ENCODE peak calls at places on chromosome 17, in nine cellular contexts. One of them, this sample, is unnamed.

GRCh38 chr17:74415608-74416396 is 16.1 kb upstream of the GPRC5C start:
- DNase-seq in breast epithelium: no peak
- DNase-seq in spleen: no peak
- DNase-seq in prostate gland: no peak
- DNase-seq in transverse colon: peak
- DNase-seq in stomach: no peak
- DNase-seq in HL-60: no peak
- DNase-seq in GM23338: no peak
- DNase-seq in esophagus muscularis mucosa: no peak
- DNase-seq in this sample: no peak

GRCh38 chr17:40974366-40974765 is 7.6 kb upstream of the KRT39 start:
- DNase-seq in breast epithelium: no peak
- DNase-seq in spleen: no peak
- DNase-seq in prostate gland: no peak
- DNase-seq in transverse colon: no peak
- DNase-seq in stomach: no peak
- DNase-seq in HL-60: no peak
- DNase-seq in GM23338: no peak
- DNase-seq in esophagus muscularis mucosa: no peak
- DNase-seq in this sample: no peak

GRCh38 chr17:72901098-72901497 is 191.4 kb downstream of the SLC39A11 start:
- DNase-seq in breast epithelium: no peak
- DNase-seq in spleen: no peak
- DNase-seq in prostate gland: no peak
- DNase-seq in transverse colon: no peak
- DNase-seq in stomach: no peak
- DNase-seq in HL-60: no peak
- DNase-seq in GM23338: peak
- DNase-seq in esophagus muscularis mucosa: no peak
- DNase-seq in this sample: no peak

GRCh38 chr17:77929871-77930436 is 28.5 kb upstream of the TNRC6C start:
- DNase-seq in breast epithelium: peak
- DNase-seq in spleen: no peak
- DNase-seq in prostate gland: no peak
- DNase-seq in transverse colon: no peak
- DNase-seq in stomach: no peak
- DNase-seq in HL-60: no peak
- DNase-seq in GM23338: no peak
- DNase-seq in esophagus muscularis mucosa: no peak
- DNase-seq in this sample: no peak

GRCh38 chr17:40121191-40121885 is 433 bp upstream of the MSL1 start:
- DNase-seq in breast epithelium: no peak
- DNase-seq in spleen: peak
- DNase-seq in prostate gland: no peak
- DNase-seq in transverse colon: peak
- DNase-seq in stomach: no peak
- DNase-seq in HL-60: peak
- DNase-seq in GM23338: peak
- DNase-seq in esophagus muscularis mucosa: no peak
- DNase-seq in this sample: peak

GRCh38 chr17:27466376-27466747 is 10.1 kb downstream of the KSR1 start:
- DNase-seq in breast epithelium: no peak
- DNase-seq in spleen: no peak
- DNase-seq in prostate gland: no peak
- DNase-seq in transverse colon: no peak
- DNase-seq in stomach: no peak
- DNase-seq in HL-60: peak
- DNase-seq in GM23338: peak
- DNase-seq in esophagus muscularis mucosa: no peak
- DNase-seq in this sample: no peak

GRCh38 chr17:76630151-76630550 is 13.4 kb downstream of the ST6GALNAC1 start:
- DNase-seq in breast epithelium: no peak
- DNase-seq in spleen: no peak
- DNase-seq in prostate gland: no peak
- DNase-seq in transverse colon: no peak
- DNase-seq in stomach: no peak
- DNase-seq in HL-60: no peak
- DNase-seq in GM23338: peak
- DNase-seq in esophagus muscularis mucosa: no peak
- DNase-seq in this sample: no peak

GRCh38 chr17:49581645-49581992 is 5.9 kb downstream of the NXPH3 start:
- DNase-seq in breast epithelium: no peak
- DNase-seq in spleen: no peak
- DNase-seq in prostate gland: no peak
- DNase-seq in transverse colon: no peak
- DNase-seq in stomach: no peak
- DNase-seq in HL-60: no peak
- DNase-seq in GM23338: no peak
- DNase-seq in esophagus muscularis mucosa: no peak
- DNase-seq in this sample: no peak

DNA sequence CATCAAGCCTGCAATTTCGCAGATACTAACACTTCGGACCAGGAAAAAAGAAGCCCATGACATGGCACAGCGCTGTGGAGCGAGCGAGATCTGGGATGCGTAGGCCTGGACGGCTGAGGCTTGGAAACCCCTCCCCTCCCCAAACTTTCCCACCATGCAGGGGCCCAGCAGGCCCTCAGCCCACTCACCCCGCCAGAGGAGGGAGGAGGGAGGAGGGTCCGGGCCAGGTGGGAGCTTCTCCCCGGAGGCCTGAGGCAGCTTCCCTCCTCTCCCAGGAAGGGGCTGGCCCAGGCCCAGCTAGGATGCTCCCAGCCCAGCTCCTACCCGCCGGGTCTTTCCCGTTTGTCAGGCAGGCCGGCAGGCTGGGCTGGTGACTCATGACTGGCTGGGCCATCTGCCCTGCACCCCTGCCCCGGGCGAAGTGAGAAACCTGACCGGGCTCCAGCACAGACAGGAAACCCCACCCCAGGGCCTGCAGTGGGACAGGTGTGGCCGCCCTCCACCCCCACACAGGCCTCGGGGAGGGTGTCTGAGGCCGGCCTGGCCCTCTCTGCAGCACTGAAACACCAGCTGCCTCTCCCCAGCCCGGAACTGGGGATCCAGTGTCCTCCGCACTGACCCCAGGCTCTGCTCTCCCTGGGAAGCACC is 34.3 kb upstream of the SLC38A10 start:
- DNase-seq in breast epithelium: peak
- DNase-seq in spleen: no peak
- DNase-seq in prostate gland: peak
- DNase-seq in transverse colon: peak
- DNase-seq in stomach: peak
- DNase-seq in HL-60: peak
- DNase-seq in GM23338: peak
- DNase-seq in esophagus muscularis mucosa: peak
- DNase-seq in this sample: no peak
- TF ChIP-seq POLR2AphosphoS5 in breast epithelium: peak
- TF ChIP-seq POLR2AphosphoS5 in spleen: peak
- TF ChIP-seq POLR2AphosphoS5 in prostate gland: peak
- TF ChIP-seq POLR2AphosphoS5 in transverse colon: peak
- TF ChIP-seq POLR2AphosphoS5 in stomach: peak
- TF ChIP-seq POLR2AphosphoS5 in HL-60: no peak
- TF ChIP-seq POLR2AphosphoS5 in GM23338: no peak
- TF ChIP-seq POLR2AphosphoS5 in esophagus muscularis mucosa: peak
- TF ChIP-seq POLR2AphosphoS5 in this sample: no peak

DNA sequence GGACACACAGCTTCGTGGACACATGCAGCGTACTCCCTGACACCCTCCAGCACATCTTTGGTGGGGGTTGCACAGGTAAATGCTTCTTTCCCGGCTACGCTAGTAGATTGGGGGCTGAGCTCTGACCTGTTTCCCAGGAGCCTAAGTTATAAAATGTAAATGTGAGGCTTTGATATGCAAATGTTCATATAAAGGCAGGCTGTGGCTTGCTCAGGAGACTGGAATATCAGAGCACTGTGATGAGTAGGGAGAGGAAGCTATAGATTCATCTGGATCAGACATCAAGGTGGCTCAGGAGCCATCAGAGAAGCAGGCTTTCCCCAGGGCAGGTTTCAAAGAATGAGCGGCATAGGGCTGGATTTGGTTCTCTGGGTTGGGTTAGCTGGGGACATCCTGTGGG is 3.4 kb upstream of the ETV4 start:
- DNase-seq in breast epithelium: no peak
- DNase-seq in spleen: no peak
- DNase-seq in prostate gland: no peak
- DNase-seq in transverse colon: no peak
- DNase-seq in stomach: no peak
- DNase-seq in HL-60: no peak
- DNase-seq in GM23338: peak
- DNase-seq in esophagus muscularis mucosa: no peak
- DNase-seq in this sample: no peak
- TF ChIP-seq POLR2AphosphoS5 in breast epithelium: no peak
- TF ChIP-seq POLR2AphosphoS5 in spleen: no peak
- TF ChIP-seq POLR2AphosphoS5 in prostate gland: no peak
- TF ChIP-seq POLR2AphosphoS5 in transverse colon: no peak
- TF ChIP-seq POLR2AphosphoS5 in stomach: no peak
- TF ChIP-seq POLR2AphosphoS5 in HL-60: no peak
- TF ChIP-seq POLR2AphosphoS5 in GM23338: no peak
- TF ChIP-seq POLR2AphosphoS5 in esophagus muscularis mucosa: no peak
- TF ChIP-seq POLR2AphosphoS5 in this sample: no peak

GRCh38 chr17:66495035-66495434 is 192.6 kb downstream of the PRKCA start:
- DNase-seq in breast epithelium: no peak
- DNase-seq in spleen: no peak
- DNase-seq in prostate gland: no peak
- DNase-seq in transverse colon: no peak
- DNase-seq in stomach: no peak
- DNase-seq in HL-60: no peak
- DNase-seq in GM23338: no peak
- DNase-seq in esophagus muscularis mucosa: no peak
- DNase-seq in this sample: no peak

GRCh38 chr17:66493283-66494019 is 191.0 kb downstream of the PRKCA start:
- DNase-seq in breast epithelium: no peak
- DNase-seq in spleen: no peak
- DNase-seq in prostate gland: no peak
- DNase-seq in transverse colon: no peak
- DNase-seq in stomach: no peak
- DNase-seq in HL-60: peak
- DNase-seq in GM23338: no peak
- DNase-seq in esophagus muscularis mucosa: no peak
- DNase-seq in this sample: no peak

GRCh38 chr17:66492080-66492479 is 189.7 kb downstream of the PRKCA start:
- DNase-seq in breast epithelium: no peak
- DNase-seq in spleen: no peak
- DNase-seq in prostate gland: no peak
- DNase-seq in transverse colon: no peak
- DNase-seq in stomach: no peak
- DNase-seq in HL-60: no peak
- DNase-seq in GM23338: no peak
- DNase-seq in esophagus muscularis mucosa: no peak
- DNase-seq in this sample: no peak

GRCh38 chr17:66492500-66493123 is 190.2 kb downstream of the PRKCA start:
- DNase-seq in breast epithelium: no peak
- DNase-seq in spleen: no peak
- DNase-seq in prostate gland: no peak
- DNase-seq in transverse colon: no peak
- DNase-seq in stomach: no peak
- DNase-seq in HL-60: no peak
- DNase-seq in GM23338: no peak
- DNase-seq in esophagus muscularis mucosa: no peak
- DNase-seq in this sample: no peak

DNA sequence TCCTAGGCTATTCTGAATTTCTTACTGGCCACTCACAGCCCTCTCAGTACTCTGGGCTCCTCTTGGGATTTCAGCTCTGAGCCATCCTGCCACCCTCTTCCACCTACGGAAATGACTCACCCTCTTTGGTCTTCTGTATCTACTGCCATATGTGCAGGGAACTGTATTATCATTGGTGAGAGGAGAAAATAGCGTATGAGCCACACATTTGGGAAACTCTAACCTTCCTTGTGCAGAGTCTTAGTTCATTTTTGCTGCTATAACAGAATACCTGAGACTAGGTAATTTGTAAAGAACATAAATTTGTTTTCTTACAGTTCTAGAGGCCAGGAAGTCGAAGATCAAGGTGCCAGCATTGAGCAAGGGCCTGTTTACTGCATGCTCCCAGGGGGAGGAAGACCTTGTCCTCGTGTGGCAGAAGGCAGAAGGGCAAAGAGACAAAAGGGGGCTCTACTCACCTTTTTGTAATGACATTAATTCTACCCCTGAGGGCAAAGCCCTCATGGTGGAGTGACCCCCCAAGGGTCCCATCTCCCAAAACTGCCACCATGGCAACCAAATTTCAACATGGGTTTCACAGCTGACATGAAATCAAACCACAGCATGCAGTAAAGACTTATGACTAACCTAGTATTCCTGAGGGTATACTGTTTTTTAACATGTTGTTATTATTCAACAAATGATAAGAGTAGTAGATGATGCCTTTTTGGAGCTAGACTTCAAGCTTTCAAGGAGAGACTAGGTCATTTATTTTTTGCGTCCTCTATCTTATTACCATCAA is 191.8 kb downstream of the PRKCA start:
- DNase-seq in breast epithelium: no peak
- DNase-seq in spleen: no peak
- DNase-seq in prostate gland: no peak
- DNase-seq in transverse colon: no peak
- DNase-seq in stomach: no peak
- DNase-seq in HL-60: peak
- DNase-seq in GM23338: no peak
- DNase-seq in esophagus muscularis mucosa: no peak
- DNase-seq in this sample: no peak
- TF ChIP-seq POLR2AphosphoS5 in breast epithelium: no peak
- TF ChIP-seq POLR2AphosphoS5 in spleen: no peak
- TF ChIP-seq POLR2AphosphoS5 in prostate gland: no peak
- TF ChIP-seq POLR2AphosphoS5 in transverse colon: no peak
- TF ChIP-seq POLR2AphosphoS5 in stomach: no peak
- TF ChIP-seq POLR2AphosphoS5 in HL-60: no peak
- TF ChIP-seq POLR2AphosphoS5 in GM23338: no peak
- TF ChIP-seq POLR2AphosphoS5 in esophagus muscularis mucosa: no peak
- TF ChIP-seq POLR2AphosphoS5 in this sample: no peak

GRCh38 chr17:6098050-6098449 is 27.9 kb downstream of the WSCD1 start:
- DNase-seq in breast epithelium: peak
- DNase-seq in spleen: peak
- DNase-seq in prostate gland: no peak
- DNase-seq in transverse colon: no peak
- DNase-seq in stomach: no peak
- DNase-seq in HL-60: no peak
- DNase-seq in GM23338: no peak
- DNase-seq in esophagus muscularis mucosa: no peak
- DNase-seq in this sample: no peak

GRCh38 chr17:6096201-6097004 is 26.2 kb downstream of the WSCD1 start:
- DNase-seq in breast epithelium: peak
- DNase-seq in spleen: peak
- DNase-seq in prostate gland: no peak
- DNase-seq in transverse colon: no peak
- DNase-seq in stomach: no peak
- DNase-seq in HL-60: no peak
- DNase-seq in GM23338: no peak
- DNase-seq in esophagus muscularis mucosa: no peak
- DNase-seq in this sample: no peak

GRCh38 chr17:6095501-6095900 is 25.3 kb downstream of the WSCD1 start:
- DNase-seq in breast epithelium: peak
- DNase-seq in spleen: peak
- DNase-seq in prostate gland: no peak
- DNase-seq in transverse colon: no peak
- DNase-seq in stomach: no peak
- DNase-seq in HL-60: no peak
- DNase-seq in GM23338: no peak
- DNase-seq in esophagus muscularis mucosa: no peak
- DNase-seq in this sample: no peak

GRCh38 chr17:6098466-6099180 is 28.4 kb downstream of the WSCD1 start:
- DNase-seq in breast epithelium: peak
- DNase-seq in spleen: peak
- DNase-seq in prostate gland: no peak
- DNase-seq in transverse colon: no peak
- DNase-seq in stomach: no peak
- DNase-seq in HL-60: no peak
- DNase-seq in GM23338: peak
- DNase-seq in esophagus muscularis mucosa: no peak
- DNase-seq in this sample: no peak

DNA sequence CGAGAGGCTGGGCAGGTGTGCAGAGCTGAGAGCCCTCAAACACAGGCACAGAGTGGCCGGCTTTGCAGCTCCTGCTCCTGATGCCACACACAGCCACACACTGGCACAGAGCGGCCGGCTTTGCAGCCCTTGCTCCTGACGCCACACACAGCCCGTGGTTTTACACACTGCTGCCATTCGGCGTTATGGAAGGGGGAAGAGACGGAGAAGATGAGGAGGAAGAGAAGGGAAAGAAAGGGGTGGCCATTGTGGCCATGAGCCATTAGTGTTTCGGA is 26.8 kb downstream of the WSCD1 start:
- DNase-seq in breast epithelium: peak
- DNase-seq in spleen: peak
- DNase-seq in prostate gland: no peak
- DNase-seq in transverse colon: no peak
- DNase-seq in stomach: no peak
- DNase-seq in HL-60: no peak
- DNase-seq in GM23338: no peak
- DNase-seq in esophagus muscularis mucosa: no peak
- DNase-seq in this sample: no peak
- TF ChIP-seq POLR2AphosphoS5 in breast epithelium: no peak
- TF ChIP-seq POLR2AphosphoS5 in spleen: no peak
- TF ChIP-seq POLR2AphosphoS5 in prostate gland: no peak
- TF ChIP-seq POLR2AphosphoS5 in transverse colon: no peak
- TF ChIP-seq POLR2AphosphoS5 in stomach: no peak
- TF ChIP-seq POLR2AphosphoS5 in HL-60: no peak
- TF ChIP-seq POLR2AphosphoS5 in GM23338: no peak
- TF ChIP-seq POLR2AphosphoS5 in esophagus muscularis mucosa: no peak
- TF ChIP-seq POLR2AphosphoS5 in this sample: no peak